ENCODE peak calls at places on chromosomes 6 and 20, in ten cellular contexts. One of them, this sample, is unnamed.

GRCh38 chr6:137237413-137238170 is 18.4 kb upstream of the IFNGR1 start:
- DNase-seq in AG10803: peak
- DNase-seq in left ventricle myocardium inferior: no peak
- DNase-seq in IMR-90: peak
- DNase-seq in hepatocyte: peak
- DNase-seq in dorsolateral prefrontal cortex: no peak
- DNase-seq in type B pancreatic cell: no peak
- DNase-seq in fibroblast of pulmonary artery: peak
- DNase-seq in neural progenitor cell: no peak
- DNase-seq in fibroblast of mammary gland: peak
- DNase-seq in this sample: no peak

GRCh38 chr20:46695888-46696287 is 6.6 kb upstream of the TP53RK start:
- DNase-seq in hepatocyte: peak
- DNase-seq in type B pancreatic cell: no peak
- DNase-seq in IMR-90: peak
- DNase-seq in dorsolateral prefrontal cortex: no peak
- DNase-seq in AG10803: peak
- DNase-seq in fibroblast of mammary gland: no peak
- DNase-seq in fibroblast of pulmonary artery: peak
- DNase-seq in neural progenitor cell: no peak
- DNase-seq in left ventricle myocardium inferior: no peak
- DNase-seq in this sample: no peak

GRCh38 chr6:142482973-142483372 is 181.2 kb downstream of the ADGRG6 start:
- DNase-seq in neural progenitor cell: no peak
- DNase-seq in hepatocyte: no peak
- DNase-seq in fibroblast of mammary gland: peak
- DNase-seq in IMR-90: peak
- DNase-seq in AG10803: peak
- DNase-seq in type B pancreatic cell: no peak
- DNase-seq in left ventricle myocardium inferior: no peak
- DNase-seq in fibroblast of pulmonary artery: no peak
- DNase-seq in dorsolateral prefrontal cortex: no peak
- DNase-seq in this sample: no peak

GRCh38 chr6:16762547-16763477 is 1.6 kb upstream of the ATXN1 start:
- DNase-seq in fibroblast of mammary gland: peak
- DNase-seq in neural progenitor cell: peak
- DNase-seq in fibroblast of pulmonary artery: peak
- DNase-seq in left ventricle myocardium inferior: no peak
- DNase-seq in dorsolateral prefrontal cortex: no peak
- DNase-seq in IMR-90: peak
- DNase-seq in hepatocyte: peak
- DNase-seq in type B pancreatic cell: no peak
- DNase-seq in AG10803: peak
- DNase-seq in this sample: peak

GRCh38 chr20:21523398-21523868 is 9.6 kb upstream of the NKX2-2 start:
- DNase-seq in fibroblast of pulmonary artery: no peak
- DNase-seq in neural progenitor cell: no peak
- DNase-seq in type B pancreatic cell: no peak
- DNase-seq in dorsolateral prefrontal cortex: no peak
- DNase-seq in AG10803: no peak
- DNase-seq in hepatocyte: no peak
- DNase-seq in left ventricle myocardium inferior: no peak
- DNase-seq in fibroblast of mammary gland: no peak
- DNase-seq in IMR-90: no peak
- DNase-seq in this sample: no peak

GRCh38 chr6:116397960-116398359 is 27.2 kb downstream of the DSE start:
- DNase-seq in fibroblast of pulmonary artery: peak
- DNase-seq in left ventricle myocardium inferior: no peak
- DNase-seq in hepatocyte: no peak
- DNase-seq in AG10803: peak
- DNase-seq in dorsolateral prefrontal cortex: no peak
- DNase-seq in IMR-90: peak
- DNase-seq in fibroblast of mammary gland: peak
- DNase-seq in type B pancreatic cell: no peak
- DNase-seq in neural progenitor cell: no peak
- DNase-seq in this sample: no peak

GRCh38 chr20:20273281-20273680 is 94.6 kb upstream of the INSM1 start:
- DNase-seq in left ventricle myocardium inferior: no peak
- DNase-seq in IMR-90: no peak
- DNase-seq in fibroblast of pulmonary artery: no peak
- DNase-seq in type B pancreatic cell: no peak
- DNase-seq in dorsolateral prefrontal cortex: no peak
- DNase-seq in hepatocyte: no peak
- DNase-seq in neural progenitor cell: no peak
- DNase-seq in fibroblast of mammary gland: no peak
- DNase-seq in AG10803: no peak
- DNase-seq in this sample: no peak

GRCh38 chr20:32628960-32629530 is 43.9 kb upstream of the NOL4L start:
- DNase-seq in fibroblast of pulmonary artery: no peak
- DNase-seq in AG10803: no peak
- DNase-seq in neural progenitor cell: no peak
- DNase-seq in left ventricle myocardium inferior: no peak
- DNase-seq in hepatocyte: peak
- DNase-seq in dorsolateral prefrontal cortex: no peak
- DNase-seq in fibroblast of mammary gland: no peak
- DNase-seq in type B pancreatic cell: no peak
- DNase-seq in IMR-90: no peak
- DNase-seq in this sample: no peak

GRCh38 chr20:35518975-35519374 is 10.5 kb downstream of the C20orf173 start:
- DNase-seq in AG10803: no peak
- DNase-seq in dorsolateral prefrontal cortex: no peak
- DNase-seq in fibroblast of mammary gland: no peak
- DNase-seq in hepatocyte: no peak
- DNase-seq in left ventricle myocardium inferior: no peak
- DNase-seq in type B pancreatic cell: no peak
- DNase-seq in IMR-90: no peak
- DNase-seq in fibroblast of pulmonary artery: no peak
- DNase-seq in neural progenitor cell: no peak
- DNase-seq in this sample: no peak

GRCh38 chr20:35523298-35523888 is 6.1 kb downstream of the C20orf173 start:
- DNase-seq in dorsolateral prefrontal cortex: no peak
- DNase-seq in fibroblast of mammary gland: peak
- DNase-seq in left ventricle myocardium inferior: no peak
- DNase-seq in type B pancreatic cell: no peak
- DNase-seq in AG10803: no peak
- DNase-seq in neural progenitor cell: peak
- DNase-seq in hepatocyte: no peak
- DNase-seq in IMR-90: no peak
- DNase-seq in fibroblast of pulmonary artery: no peak
- DNase-seq in this sample: no peak
- TF ChIP-seq CTCF in dorsolateral prefrontal cortex: no peak
- TF ChIP-seq CTCF in fibroblast of mammary gland: peak
- TF ChIP-seq CTCF in left ventricle myocardium inferior: peak
- TF ChIP-seq CTCF in type B pancreatic cell: peak
- TF ChIP-seq CTCF in AG10803: peak
- TF ChIP-seq CTCF in neural progenitor cell: peak
- TF ChIP-seq CTCF in hepatocyte: no peak
- TF ChIP-seq CTCF in IMR-90: peak
- TF ChIP-seq CTCF in fibroblast of pulmonary artery: peak
- TF ChIP-seq CTCF in this sample: no peak

DNA sequence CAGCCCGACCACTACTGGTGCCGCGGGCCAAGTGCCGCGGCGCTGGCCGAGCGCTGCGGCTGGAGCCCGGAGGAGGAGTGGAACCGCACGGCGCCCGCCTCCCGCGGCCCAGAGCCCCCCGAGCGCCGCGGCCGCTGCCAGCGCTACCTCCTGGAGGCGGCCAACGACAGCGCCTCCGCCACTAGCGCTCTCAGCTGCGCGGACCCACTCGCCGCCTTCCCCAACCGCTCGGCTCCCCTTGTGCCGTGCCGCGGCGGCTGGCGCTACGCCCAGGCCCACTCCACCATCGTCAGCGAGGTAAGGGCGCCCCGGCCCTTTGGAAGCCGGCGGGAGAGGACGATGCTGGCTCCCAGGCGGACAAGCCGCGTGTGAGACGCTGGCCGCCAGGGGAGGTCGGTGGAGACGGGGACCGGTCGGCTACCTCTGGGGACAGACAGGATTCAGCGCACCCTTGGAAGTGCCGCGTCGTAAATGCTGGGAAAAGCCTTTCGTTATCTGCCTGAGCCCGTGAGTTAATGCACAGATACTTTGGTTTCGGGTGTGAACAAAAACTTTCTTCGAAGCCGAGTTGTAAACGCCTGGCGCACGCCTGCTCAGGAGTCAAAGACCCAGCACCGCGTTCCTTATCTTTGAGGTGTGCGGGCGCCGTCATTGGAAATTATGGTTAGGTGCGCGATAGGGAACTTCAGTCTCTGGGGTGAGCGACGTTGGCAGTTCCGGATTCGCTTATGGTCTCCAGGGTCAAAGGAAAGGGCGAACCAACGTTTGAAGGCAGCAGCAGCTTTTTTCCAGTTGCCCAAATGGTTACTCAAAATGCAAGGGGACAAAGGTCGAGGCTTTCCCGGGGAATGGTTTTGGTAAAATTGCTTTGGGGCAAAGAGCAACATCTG is 619 bp downstream of the SLC22A3 start:
- DNase-seq in neural progenitor cell: peak
- DNase-seq in fibroblast of pulmonary artery: peak
- DNase-seq in IMR-90: no peak
- DNase-seq in hepatocyte: peak
- DNase-seq in left ventricle myocardium inferior: no peak
- DNase-seq in AG10803: no peak
- DNase-seq in fibroblast of mammary gland: no peak
- DNase-seq in type B pancreatic cell: no peak
- DNase-seq in dorsolateral prefrontal cortex: no peak
- DNase-seq in this sample: no peak
- TF ChIP-seq CTCF in neural progenitor cell: peak
- TF ChIP-seq CTCF in fibroblast of pulmonary artery: peak
- TF ChIP-seq CTCF in IMR-90: no peak
- TF ChIP-seq CTCF in hepatocyte: no peak
- TF ChIP-seq CTCF in left ventricle myocardium inferior: no peak
- TF ChIP-seq CTCF in AG10803: no peak
- TF ChIP-seq CTCF in fibroblast of mammary gland: no peak
- TF ChIP-seq CTCF in type B pancreatic cell: peak
- TF ChIP-seq CTCF in dorsolateral prefrontal cortex: no peak
- TF ChIP-seq CTCF in this sample: no peak

GRCh38 chr6:47242483-47243386 is 67.0 kb downstream of the TNFRSF21 start:
- DNase-seq in fibroblast of mammary gland: peak
- DNase-seq in AG10803: peak
- DNase-seq in left ventricle myocardium inferior: peak
- DNase-seq in IMR-90: peak
- DNase-seq in dorsolateral prefrontal cortex: peak
- DNase-seq in hepatocyte: peak
- DNase-seq in type B pancreatic cell: no peak
- DNase-seq in neural progenitor cell: peak
- DNase-seq in fibroblast of pulmonary artery: peak
- DNase-seq in this sample: peak

GRCh38 chr6:47245745-47246371 is 63.8 kb downstream of the TNFRSF21 start:
- DNase-seq in AG10803: no peak
- DNase-seq in type B pancreatic cell: no peak
- DNase-seq in fibroblast of mammary gland: peak
- DNase-seq in fibroblast of pulmonary artery: peak
- DNase-seq in dorsolateral prefrontal cortex: no peak
- DNase-seq in neural progenitor cell: no peak
- DNase-seq in IMR-90: no peak
- DNase-seq in hepatocyte: no peak
- DNase-seq in left ventricle myocardium inferior: no peak
- DNase-seq in this sample: no peak

GRCh38 chr6:47238456-47238995 is 71.2 kb downstream of the TNFRSF21 start:
- DNase-seq in fibroblast of mammary gland: no peak
- DNase-seq in hepatocyte: peak
- DNase-seq in neural progenitor cell: no peak
- DNase-seq in AG10803: no peak
- DNase-seq in dorsolateral prefrontal cortex: no peak
- DNase-seq in fibroblast of pulmonary artery: no peak
- DNase-seq in type B pancreatic cell: no peak
- DNase-seq in left ventricle myocardium inferior: no peak
- DNase-seq in IMR-90: peak
- DNase-seq in this sample: no peak

GRCh38 chr6:47240277-47240890 is 69.3 kb downstream of the TNFRSF21 start:
- DNase-seq in AG10803: no peak
- DNase-seq in hepatocyte: no peak
- DNase-seq in type B pancreatic cell: no peak
- DNase-seq in fibroblast of mammary gland: no peak
- DNase-seq in left ventricle myocardium inferior: no peak
- DNase-seq in dorsolateral prefrontal cortex: no peak
- DNase-seq in neural progenitor cell: no peak
- DNase-seq in IMR-90: no peak
- DNase-seq in fibroblast of pulmonary artery: no peak
- DNase-seq in this sample: no peak

DNA sequence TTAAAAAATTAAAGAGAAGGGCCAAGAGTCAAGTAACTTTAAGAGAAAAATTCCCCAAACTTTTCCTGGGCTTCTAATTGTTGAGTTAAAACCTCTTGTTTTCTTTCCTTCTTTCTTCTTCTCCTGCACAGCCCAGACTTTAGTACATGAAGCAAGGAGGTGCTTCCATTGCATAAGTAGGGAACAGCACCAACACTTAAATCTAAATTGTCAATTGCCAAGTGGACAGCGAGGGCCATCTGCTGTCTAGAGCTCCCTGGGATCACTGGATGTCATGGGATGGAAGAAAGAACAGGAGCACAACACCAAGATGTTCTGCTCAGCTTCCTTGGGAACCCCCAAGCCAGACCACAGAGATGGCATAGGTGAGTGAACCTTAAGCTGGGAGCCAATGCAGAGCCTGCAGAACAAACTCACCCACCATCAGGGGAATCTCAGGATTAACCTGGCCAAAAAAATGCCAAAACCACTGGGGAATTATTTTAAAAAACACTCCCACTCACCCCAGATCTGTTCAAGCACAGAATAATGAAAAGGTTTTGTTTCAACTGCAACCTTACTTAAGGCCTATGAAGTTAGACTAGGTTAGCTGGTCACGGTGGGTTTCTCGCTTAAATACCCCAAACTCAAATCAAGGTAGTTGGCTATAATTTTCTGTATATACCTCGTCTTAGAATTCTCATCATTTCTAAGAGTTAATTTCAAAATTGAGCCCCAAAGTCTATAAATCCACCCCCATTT is 67.8 kb downstream of the TNFRSF21 start:
- DNase-seq in AG10803: peak
- DNase-seq in left ventricle myocardium inferior: no peak
- DNase-seq in fibroblast of mammary gland: peak
- DNase-seq in hepatocyte: no peak
- DNase-seq in dorsolateral prefrontal cortex: no peak
- DNase-seq in type B pancreatic cell: no peak
- DNase-seq in neural progenitor cell: no peak
- DNase-seq in fibroblast of pulmonary artery: peak
- DNase-seq in IMR-90: no peak
- DNase-seq in this sample: no peak
- TF ChIP-seq CTCF in AG10803: peak
- TF ChIP-seq CTCF in left ventricle myocardium inferior: no peak
- TF ChIP-seq CTCF in fibroblast of mammary gland: no peak
- TF ChIP-seq CTCF in hepatocyte: no peak
- TF ChIP-seq CTCF in dorsolateral prefrontal cortex: no peak
- TF ChIP-seq CTCF in type B pancreatic cell: no peak
- TF ChIP-seq CTCF in neural progenitor cell: no peak
- TF ChIP-seq CTCF in fibroblast of pulmonary artery: no peak
- TF ChIP-seq CTCF in IMR-90: no peak
- TF ChIP-seq CTCF in this sample: no peak

DNA sequence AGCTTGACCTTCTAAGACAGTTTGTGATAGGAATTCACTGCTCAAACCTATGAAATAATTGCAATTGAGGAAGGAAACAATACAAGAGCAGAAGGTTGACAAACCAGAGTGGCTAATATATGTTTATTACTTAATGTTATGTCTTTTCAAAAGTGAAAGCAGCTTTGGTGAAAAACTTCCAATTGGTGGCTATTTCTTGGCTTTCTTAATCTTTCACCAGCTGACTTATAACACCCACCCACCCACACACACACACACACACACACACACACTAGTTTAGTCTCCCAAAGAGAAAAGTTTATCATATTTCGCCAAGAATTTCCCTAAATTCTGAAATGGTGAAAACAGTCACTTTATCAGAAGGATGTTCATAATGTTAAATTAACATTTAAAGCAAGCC is 583.5 kb downstream of the EYS start:
- DNase-seq in neural progenitor cell: no peak
- DNase-seq in dorsolateral prefrontal cortex: no peak
- DNase-seq in left ventricle myocardium inferior: no peak
- DNase-seq in fibroblast of pulmonary artery: peak
- DNase-seq in fibroblast of mammary gland: no peak
- DNase-seq in hepatocyte: no peak
- DNase-seq in AG10803: no peak
- DNase-seq in IMR-90: peak
- DNase-seq in type B pancreatic cell: no peak
- DNase-seq in this sample: no peak
- TF ChIP-seq CTCF in neural progenitor cell: no peak
- TF ChIP-seq CTCF in dorsolateral prefrontal cortex: no peak
- TF ChIP-seq CTCF in left ventricle myocardium inferior: no peak
- TF ChIP-seq CTCF in fibroblast of pulmonary artery: no peak
- TF ChIP-seq CTCF in fibroblast of mammary gland: no peak
- TF ChIP-seq CTCF in hepatocyte: no peak
- TF ChIP-seq CTCF in AG10803: no peak
- TF ChIP-seq CTCF in IMR-90: no peak
- TF ChIP-seq CTCF in type B pancreatic cell: no peak
- TF ChIP-seq CTCF in this sample: no peak

This sample was measured in natural killer cell.